ENCODE peak calls at places on chromosomes 16 and 17, in nine cellular contexts. C is AG04449; Q is renal cortical epithelial cell; V is cardiac fibroblast; B is stimulated activated naive B cell treated with anti-CD40 and anti-IgM and Interleukin-4, amounts not matched to agents 10 μg/mL and 1 μg/mL and 100 μg/mL, for 72 hours; T is AG10803; N is nephron progenitor cell; H is HuH-7.5; Z is NCI-H1105. U is an unnamed sample.

GRCh38 chr17:58997756-58998553 is 108.7 kb downstream of the TRIM37 start:
- DNase-seq in V (no peak), N (no peak), Z (no peak), C (no peak), T (no peak), B (no peak), Q (peak), H (no peak), U (no peak)

GRCh38 chr16:2983706-2984136 is 3.5 kb upstream of the PKMYT1 start:
- DNase-seq in T (peak), Q (peak), V (peak), C (no peak), B (peak), Z (no peak), N (peak), H (peak), U (peak)

GRCh38 chr17:40499551-40500189 is 1.8 kb downstream of the TNS4 start:
- DNase-seq in N (peak), Z (peak), B (no peak), T (peak), H (peak), C (no peak), Q (peak), V (peak), U (peak)

GRCh38 chr17:61309857-61310256 is 89.8 kb upstream of the TBX2 start:
- DNase-seq in Q (peak), V (peak), T (peak), B (no peak), H (no peak), C (peak), Z (no peak), N (no peak), U (no peak)

GRCh38 chr17:46044286-46044928 is 45.4 kb downstream of the STH start:
- DNase-seq in H (no peak), N (peak), Q (peak), V (peak), Z (peak), C (peak), T (peak), B (no peak), U (peak)

GRCh38 chr16:71367243-71367976 is 8.9 kb downstream of the CALB2 start:
- DNase-seq in Z (no peak), V (peak), C (no peak), H (peak), Q (no peak), N (peak), B (peak), T (peak), U (peak)

GRCh38 chr16:55294947-55295346 is 29.1 kb upstream of the IRX6 start:
- DNase-seq in T (peak), Z (no peak), V (peak), H (no peak), Q (peak), B (no peak), C (no peak), N (no peak), U (peak)

GRCh38 chr16:27766166-27766925 is 216.4 kb downstream of the KATNIP start:
- DNase-seq in N (peak), B (no peak), H (no peak), V (no peak), Z (no peak), C (no peak), T (no peak), Q (no peak), U (no peak)

GRCh38 chr17:2335726-2336214 is 487 bp downstream of the TSR1 start:
- DNase-seq in V (no peak), T (peak), N (peak), H (peak), Z (no peak), B (no peak), C (no peak), Q (peak), U (no peak)

GRCh38 chr16:2820836-2821482 is 3.9 kb downstream of the PRSS21 start:
- DNase-seq in V (no peak), N (no peak), C (no peak), T (no peak), B (no peak), Q (no peak), Z (no peak), H (no peak), U (no peak)

GRCh38 chr16:87041732-87042131 is 275.5 kb downstream of the C16orf95 start:
- DNase-seq in T (no peak), H (no peak), N (no peak), B (no peak), Z (no peak), Q (no peak), V (no peak), C (no peak), U (peak)

GRCh38 chr17:78450696-78451344 is 72.4 kb downstream of the PGS1 start:
- DNase-seq in N (no peak), Z (no peak), V (no peak), Q (no peak), H (no peak), C (no peak), T (no peak), B (no peak), U (peak)

GRCh38 chr16:4115209-4115940 is 867 bp downstream of the ADCY9 start:
- DNase-seq in Z (peak), Q (no peak), V (peak), T (peak), H (peak), B (peak), N (peak), C (no peak), U (peak)

GRCh38 chr16:66539628-66540469 is 10.1 kb downstream of the TK2 start:
- DNase-seq in C (no peak), H (no peak), V (no peak), T (no peak), N (no peak), Z (no peak), Q (peak), B (no peak), U (peak)

GRCh38 chr17:28402224-28402630 is 3.8 kb downstream of the SLC46A1 start:
- DNase-seq in Q (no peak), V (no peak), H (no peak), B (no peak), C (no peak), T (no peak), Z (no peak), N (no peak), U (no peak)

GRCh38 chr17:10196936-10197335 is 1.5 kb downstream of the GAS7 start:
- DNase-seq in V (no peak), N (no peak), B (no peak), Q (no peak), T (no peak), Z (no peak), H (no peak), C (no peak), U (no peak)

GRCh38 chr17:66782866-66783265 is 52.1 kb upstream of the CACNG5 start:
- DNase-seq in C (no peak), N (no peak), Z (no peak), B (no peak), Q (no peak), T (no peak), H (no peak), V (no peak), U (peak)

GRCh38 chr17:29766796-29767327 is 144.2 kb upstream of the CORO6 start:
- DNase-seq in Q (no peak), T (peak), H (no peak), V (no peak), C (no peak), Z (no peak), B (no peak), N (no peak), U (no peak)

GRCh38 chr16:89099905-89100304 is 6.3 kb downstream of the ACSF3 start:
- DNase-seq in N (no peak), Q (no peak), V (peak), H (no peak), T (peak), B (no peak), C (no peak), Z (no peak), U (no peak)

GRCh38 chr17:45223541-45224528 is 2.1 kb downstream of the FMNL1 start:
- DNase-seq in C (no peak), N (no peak), H (no peak), Z (no peak), V (no peak), B (peak), Q (no peak), T (no peak), U (no peak)

U was measured in SJCRH30.